ENCODE peak calls at places on chromosomes 11 and 22, in eight cellular contexts. L is iPS DF 6.9, S is lower leg skin, W is epithelial cell of esophagus, B is foreskin fibroblast, F is BJ, H is neural progenitor cell, J is Caco-2. M is an unnamed sample.

GRCh38 chr11:134607963-134608750 is 196.1 kb upstream of the B3GAT1 start:
- DNase-seq in H (no peak), B (no peak), J (peak), L (no peak), F (no peak), W (no peak), S (no peak), M (peak)

GRCh38 chr22:31248138-31248745 is 36.1 kb downstream of the LIMK2 start:
- DNase-seq in S (peak), H (peak), J (peak), B (peak), F (peak), W (peak), L (no peak), M (peak)

GRCh38 chr11:46361283-46362145 is 14.3 kb downstream of the DGKZ start:
- DNase-seq in B (peak), L (no peak), F (no peak), S (peak), H (no peak), W (no peak), J (no peak), M (no peak)

GRCh38 chr11:44862546-44863101 is 88.1 kb downstream of the TP53I11 start:
- DNase-seq in W (no peak), L (no peak), S (no peak), B (no peak), H (no peak), F (no peak), J (no peak), M (no peak)

GRCh38 chr22:31578171-31578570 is 81.8 kb downstream of the SFI1 start:
- DNase-seq in W (no peak), S (peak), F (no peak), L (no peak), J (no peak), H (no peak), B (no peak), M (no peak)

GRCh38 chr11:119345685-119346084 is 820 bp downstream of the MFRP start:
- DNase-seq in H (no peak), J (no peak), B (no peak), W (no peak), S (no peak), F (no peak), L (no peak), M (no peak)

GRCh38 chr11:134987223-134987768 is 575.3 kb upstream of the B3GAT1 start:
- DNase-seq in F (no peak), L (no peak), B (no peak), W (no peak), J (peak), H (no peak), S (no peak), M (no peak)

GRCh38 chr11:29679996-29680395 is 336.8 kb downstream of the KCNA4 start:
- DNase-seq in J (no peak), S (no peak), W (no peak), H (no peak), L (no peak), B (no peak), F (no peak), M (no peak)

GRCh38 chr22:19290400-19291217 is 910 bp downstream of the CLTCL1 start:
- DNase-seq in B (no peak), W (peak), L (no peak), H (no peak), J (no peak), F (no peak), S (no peak), M (no peak)

GRCh38 chr11:57504511-57504910 is 11.0 kb downstream of the SLC43A1 start:
- DNase-seq in F (no peak), B (no peak), S (no peak), L (no peak), W (no peak), H (no peak), J (no peak), M (no peak)

GRCh38 chr22:19503869-19504268 is 20.3 kb downstream of the CLDN5 start:
- DNase-seq in W (no peak), J (no peak), F (no peak), L (no peak), H (peak), S (no peak), B (no peak), M (no peak)

GRCh38 chr22:35464399-35464798 is 64.5 kb downstream of the MCM5 start:
- DNase-seq in S (no peak), L (no peak), F (no peak), J (no peak), H (no peak), B (no peak), W (peak), M (no peak)

GRCh38 chr11:118046051-118046963 is 30.6 kb upstream of the TMPRSS4 start:
- DNase-seq in W (peak), L (no peak), F (no peak), H (no peak), B (no peak), J (no peak), S (no peak), M (no peak)

GRCh38 chr11:10522921-10523320 is 18.1 kb downstream of the RNF141 start:
- DNase-seq in L (no peak), F (no peak), J (no peak), S (no peak), W (peak), B (no peak), H (no peak), M (peak)

GRCh38 chr11:17760102-17761029 is 25.8 kb downstream of the KCNC1 start:
- DNase-seq in L (peak), B (peak), S (no peak), W (peak), J (peak), H (peak), F (no peak), M (peak)

GRCh38 chr22:45548991-45549736 is 46.5 kb downstream of the FBLN1 start:
- DNase-seq in S (peak), B (peak), F (peak), J (no peak), H (peak), L (no peak), W (peak), M (no peak)

GRCh38 chr22:50660306-50660705 is 12.3 kb upstream of the SHANK3 start:
- DNase-seq in J (no peak), F (no peak), S (no peak), L (no peak), H (no peak), B (no peak), W (no peak), M (no peak)

DNA sequence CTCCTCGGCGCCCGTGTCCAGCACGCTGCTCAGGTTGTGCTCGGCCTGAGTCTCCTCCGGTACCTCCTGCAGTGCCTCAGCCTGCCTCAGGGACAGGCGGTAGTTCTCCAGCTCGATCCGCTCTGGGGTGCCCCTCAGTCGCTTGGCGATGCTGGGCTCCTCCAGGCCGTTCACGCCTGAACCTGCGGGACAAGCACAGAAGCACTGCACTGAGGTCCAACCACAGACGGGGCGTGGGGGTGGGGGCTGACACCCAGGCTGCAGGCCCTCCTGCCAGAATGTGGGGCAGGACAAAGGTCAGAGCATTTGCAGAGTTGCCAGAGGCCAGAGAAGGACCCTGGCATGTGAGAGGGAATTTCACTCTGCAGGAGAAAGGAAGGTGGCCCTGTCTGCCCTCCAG is 67.6 kb upstream of the BID start:
- DNase-seq in L (no peak), W (no peak), F (no peak), J (peak), S (no peak), H (no peak), B (no peak), M (no peak)
- H3K4me3 ChIP-seq in L (no peak), W (no peak), F (no peak), J (no peak), S (no peak), H (no peak), B (no peak), M (no peak)

DNA sequence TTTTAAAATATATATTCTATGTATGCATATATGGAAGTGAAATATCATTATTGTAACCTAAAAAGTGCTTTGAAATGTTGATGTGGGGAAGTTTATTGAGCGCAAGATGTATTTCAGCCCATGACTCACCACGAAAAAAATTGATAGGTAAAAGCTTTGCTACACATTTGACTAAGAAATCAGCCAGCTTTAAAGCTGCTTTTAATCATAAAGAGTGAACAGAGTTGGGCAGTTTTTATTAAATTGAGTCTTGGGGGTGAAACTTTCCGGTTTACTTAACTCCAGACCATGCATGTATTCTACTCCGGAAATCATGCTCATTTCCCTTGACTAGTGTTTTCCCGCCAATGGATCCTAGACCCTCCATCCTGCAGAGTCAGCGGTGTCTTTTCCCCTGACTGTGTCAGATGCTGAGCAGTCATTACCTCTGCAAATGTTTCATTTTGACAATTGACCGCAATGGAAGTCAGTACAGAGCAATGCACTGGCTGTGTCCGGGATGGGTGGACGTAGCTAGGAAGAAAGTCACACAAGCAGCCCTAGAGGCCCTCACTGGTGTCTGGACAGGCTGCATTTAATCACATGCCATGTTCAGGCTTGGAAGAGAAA is 47.2 kb upstream of the MPEG1 start:
- DNase-seq in J (no peak), S (no peak), B (no peak), F (no peak), W (no peak), H (no peak), L (no peak), M (no peak)
- H3K4me3 ChIP-seq in J (no peak), S (no peak), B (no peak), F (no peak), W (no peak), H (no peak), L (no peak), M (no peak)

GRCh38 chr11:86251285-86251830 is 6.8 kb downstream of the EED start:
- DNase-seq in S (no peak), J (no peak), F (no peak), L (no peak), H (no peak), B (no peak), W (no peak), M (no peak)
- H3K4me3 ChIP-seq in S (no peak), J (no peak), F (peak), L (no peak), H (no peak), B (peak), W (no peak), M (no peak)

DNA sequence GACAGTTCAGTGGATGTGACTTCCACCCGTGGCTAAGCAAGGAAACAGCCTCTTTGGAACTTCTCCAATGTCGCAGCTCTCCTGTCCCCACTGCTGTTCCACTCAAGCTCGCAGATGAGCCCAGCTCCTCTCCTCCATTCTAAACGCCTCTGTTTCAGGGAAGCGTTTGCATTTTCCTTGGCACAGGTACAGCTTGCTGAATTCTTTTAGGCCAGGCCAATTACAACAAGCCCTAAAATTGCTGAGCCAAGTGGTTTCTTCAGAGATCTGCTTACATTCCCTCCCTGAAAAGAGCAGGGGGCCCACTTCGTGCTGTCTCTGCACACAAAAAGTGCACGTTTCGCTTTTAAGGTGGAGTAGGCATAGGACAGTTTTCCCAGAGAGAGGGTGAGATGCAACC is 91.5 kb upstream of the BLID start:
- DNase-seq in L (no peak), J (no peak), W (no peak), S (no peak), F (no peak), B (peak), H (no peak), M (no peak)
- H3K4me3 ChIP-seq in L (no peak), J (no peak), W (no peak), S (no peak), F (peak), B (no peak), H (no peak), M (no peak)

GRCh38 chr11:102047305-102047924 is at the start of gene CFAP300:
- DNase-seq in F (peak), B (peak), W (peak), L (no peak), H (peak), J (peak), S (peak), M (no peak)
- H3K4me3 ChIP-seq in F (peak), B (peak), W (peak), L (peak), H (peak), J (peak), S (peak), M (peak)

GRCh38 chr22:38941488-38941987 is 15.9 kb upstream of the APOBEC3A start:
- DNase-seq in F (no peak), J (no peak), B (no peak), W (no peak), S (no peak), H (peak), L (no peak), M (no peak)
- H3K4me3 ChIP-seq in F (no peak), J (no peak), B (no peak), W (no peak), S (no peak), H (no peak), L (no peak), M (no peak)

GRCh38 chr11:77457340-77457739 is 16.6 kb downstream of the PAK1 start:
- DNase-seq in J (no peak), S (no peak), L (no peak), H (peak), B (no peak), F (no peak), W (no peak), M (no peak)
- H3K4me3 ChIP-seq in J (no peak), S (no peak), L (no peak), H (no peak), B (no peak), F (no peak), W (no peak), M (no peak)

GRCh38 chr11:75783416-75784084 is 15.0 kb downstream of the DGAT2 start:
- DNase-seq in F (no peak), S (no peak), B (no peak), J (no peak), L (no peak), H (no peak), W (no peak), M (no peak)

GRCh38 chr11:75784506-75784905 is 15.9 kb downstream of the DGAT2 start:
- DNase-seq in F (no peak), L (no peak), W (no peak), S (no peak), H (no peak), J (no peak), B (no peak), M (no peak)

GRCh38 chr11:75784085-75784478 is 15.5 kb downstream of the DGAT2 start:
- DNase-seq in L (no peak), S (no peak), F (no peak), J (no peak), W (no peak), B (no peak), H (no peak), M (no peak)

GRCh38 chr11:75785187-75785586 is 16.6 kb downstream of the DGAT2 start:
- DNase-seq in W (no peak), L (no peak), J (no peak), S (no peak), H (no peak), F (no peak), B (no peak), M (no peak)

GRCh38 chr11:75786101-75786736 is 17.6 kb downstream of the DGAT2 start:
- DNase-seq in H (no peak), S (no peak), W (no peak), B (no peak), J (peak), F (no peak), L (no peak), M (no peak)
- H3K4me3 ChIP-seq in H (no peak), S (no peak), W (no peak), B (no peak), J (no peak), F (no peak), L (no peak), M (no peak)

GRCh38 chr11:37552284-37552683 is 954.2 kb upstream of the RAG2 start:
- DNase-seq in B (no peak), L (no peak), F (no peak), J (no peak), H (no peak), S (no peak), W (no peak), M (no peak)
- H3K4me3 ChIP-seq in B (no peak), L (no peak), F (no peak), J (no peak), H (no peak), S (no peak), W (no peak), M (no peak)

GRCh38 chr11:92886243-92886905 is 83.1 kb upstream of the MTNR1B start:
- DNase-seq in F (no peak), B (peak), L (peak), H (peak), S (no peak), J (peak), W (peak), M (peak)
- H3K4me3 ChIP-seq in F (no peak), B (no peak), L (no peak), H (no peak), S (no peak), J (no peak), W (no peak), M (no peak)